ENCODE peak calls at places on chromosome X, in four cellular contexts. One of them, this sample, is unnamed.

GRCh38 chrX:65581661-65582339 is 47.2 kb upstream of the LAS1L start:
- DNase-seq in GM23248: peak; percentile 69
- DNase-seq in Karpas-422: peak; percentile 87
- DNase-seq in thoracic aorta: no peak
- DNase-seq in this sample: peak; percentile 51

GRCh38 chrX:44312421-44312820 is 31.1 kb downstream of the EFHC2 start:
- DNase-seq in GM23248: no peak
- DNase-seq in Karpas-422: no peak
- DNase-seq in thoracic aorta: no peak
- DNase-seq in this sample: no peak

GRCh38 chrX:125778256-125778655 is 387.8 kb downstream of the DCAF12L2 start:
- DNase-seq in GM23248: no peak
- DNase-seq in Karpas-422: no peak
- DNase-seq in thoracic aorta: no peak
- DNase-seq in this sample: no peak

GRCh38 chrX:113982766-113983165 is 601.1 kb upstream of the HTR2C start:
- DNase-seq in GM23248: no peak
- DNase-seq in Karpas-422: no peak
- DNase-seq in thoracic aorta: no peak
- DNase-seq in this sample: no peak

GRCh38 chrX:114165537-114165936 is 418.3 kb upstream of the HTR2C start:
- DNase-seq in GM23248: no peak
- DNase-seq in Karpas-422: no peak
- DNase-seq in thoracic aorta: no peak
- DNase-seq in this sample: no peak

GRCh38 chrX:85506871-85507270 is 127.4 kb upstream of the POF1B start:
- DNase-seq in GM23248: no peak
- DNase-seq in Karpas-422: no peak
- DNase-seq in thoracic aorta: no peak
- DNase-seq in this sample: no peak

GRCh38 chrX:129695937-129696336 is 41.2 kb upstream of the APLN start:
- DNase-seq in GM23248: no peak
- DNase-seq in Karpas-422: no peak
- DNase-seq in thoracic aorta: no peak
- DNase-seq in this sample: no peak

GRCh38 chrX:147846676-147847075 is 65.0 kb upstream of the FMR1 start:
- DNase-seq in GM23248: no peak
- DNase-seq in Karpas-422: no peak
- DNase-seq in thoracic aorta: no peak
- DNase-seq in this sample: no peak

GRCh38 chrX:36973575-36973974 is 34.6 kb upstream of the FAM47C start:
- DNase-seq in GM23248: no peak
- DNase-seq in Karpas-422: no peak
- DNase-seq in thoracic aorta: no peak
- DNase-seq in this sample: no peak

GRCh38 chrX:7927259-7928167 is at the start of gene PNPLA4:
- DNase-seq in GM23248: peak; percentile 68
- DNase-seq in Karpas-422: peak; percentile 98
- DNase-seq in thoracic aorta: peak; percentile 10
- DNase-seq in this sample: peak; percentile 45

GRCh38 chrX:8653956-8654355 is 78.0 kb downstream of the ANOS1 start:
- DNase-seq in GM23248: no peak
- DNase-seq in Karpas-422: no peak
- DNase-seq in thoracic aorta: no peak
- DNase-seq in this sample: no peak

GRCh38 chrX:45750639-45751038 is 550.0 kb upstream of the DIPK2B start:
- DNase-seq in GM23248: peak; percentile 6
- DNase-seq in Karpas-422: no peak
- DNase-seq in thoracic aorta: no peak
- DNase-seq in this sample: no peak

GRCh38 chrX:9149831-9150230 is 115.9 kb upstream of the FAM9B start:
- DNase-seq in GM23248: peak; percentile 35
- DNase-seq in Karpas-422: no peak
- DNase-seq in thoracic aorta: no peak
- DNase-seq in this sample: no peak

GRCh38 chrX:44447214-44447613 is 95.4 kb downstream of the FUNDC1 start:
- DNase-seq in GM23248: no peak
- DNase-seq in Karpas-422: no peak
- DNase-seq in thoracic aorta: no peak
- DNase-seq in this sample: no peak

DNA sequence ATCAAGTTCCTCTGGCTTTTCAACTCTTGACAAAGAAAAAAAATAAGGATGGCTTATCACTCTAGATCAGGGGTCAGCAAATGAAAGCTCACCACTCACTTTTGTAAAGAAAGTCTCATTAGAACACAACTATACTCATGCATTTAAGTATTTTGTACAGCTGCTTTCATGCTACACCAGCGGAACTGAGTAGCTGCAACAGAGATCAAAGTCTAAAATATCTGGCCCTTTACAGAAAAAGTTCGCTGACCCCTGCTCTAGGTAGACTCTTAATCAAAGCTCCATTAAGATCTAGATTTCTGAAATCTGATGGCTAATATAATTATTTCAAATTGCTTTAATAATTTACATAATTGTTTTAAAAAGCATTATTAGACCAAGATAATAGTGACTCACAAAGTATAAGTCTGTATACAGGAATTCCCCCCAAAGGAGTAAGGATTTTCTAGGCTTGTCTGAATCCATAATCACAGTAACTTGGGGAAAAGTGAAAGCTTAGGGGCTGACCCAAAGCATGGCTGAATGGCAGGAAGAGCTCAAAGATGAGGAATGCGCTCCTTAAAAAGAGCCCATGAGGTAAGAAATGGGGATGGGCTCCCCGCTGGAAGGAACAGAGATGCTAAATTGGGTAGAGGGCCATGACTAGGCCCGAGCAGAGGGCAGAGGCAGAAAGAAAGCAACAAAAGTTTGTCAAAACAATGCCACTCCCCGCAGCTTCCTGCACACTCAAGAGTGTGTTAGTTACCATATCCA is 140.3 kb downstream of the SH3KBP1 start:
- DNase-seq in GM23248: no peak
- DNase-seq in Karpas-422: no peak
- DNase-seq in thoracic aorta: no peak
- DNase-seq in this sample: no peak
- H3K4me3 ChIP-seq in GM23248: no peak overlapping the region
- H3K4me3 ChIP-seq in Karpas-422: no peak overlapping the region
- H3K4me3 ChIP-seq in thoracic aorta: no peak overlapping the region
- H3K4me3 ChIP-seq in this sample: no peak overlapping the region

DNA sequence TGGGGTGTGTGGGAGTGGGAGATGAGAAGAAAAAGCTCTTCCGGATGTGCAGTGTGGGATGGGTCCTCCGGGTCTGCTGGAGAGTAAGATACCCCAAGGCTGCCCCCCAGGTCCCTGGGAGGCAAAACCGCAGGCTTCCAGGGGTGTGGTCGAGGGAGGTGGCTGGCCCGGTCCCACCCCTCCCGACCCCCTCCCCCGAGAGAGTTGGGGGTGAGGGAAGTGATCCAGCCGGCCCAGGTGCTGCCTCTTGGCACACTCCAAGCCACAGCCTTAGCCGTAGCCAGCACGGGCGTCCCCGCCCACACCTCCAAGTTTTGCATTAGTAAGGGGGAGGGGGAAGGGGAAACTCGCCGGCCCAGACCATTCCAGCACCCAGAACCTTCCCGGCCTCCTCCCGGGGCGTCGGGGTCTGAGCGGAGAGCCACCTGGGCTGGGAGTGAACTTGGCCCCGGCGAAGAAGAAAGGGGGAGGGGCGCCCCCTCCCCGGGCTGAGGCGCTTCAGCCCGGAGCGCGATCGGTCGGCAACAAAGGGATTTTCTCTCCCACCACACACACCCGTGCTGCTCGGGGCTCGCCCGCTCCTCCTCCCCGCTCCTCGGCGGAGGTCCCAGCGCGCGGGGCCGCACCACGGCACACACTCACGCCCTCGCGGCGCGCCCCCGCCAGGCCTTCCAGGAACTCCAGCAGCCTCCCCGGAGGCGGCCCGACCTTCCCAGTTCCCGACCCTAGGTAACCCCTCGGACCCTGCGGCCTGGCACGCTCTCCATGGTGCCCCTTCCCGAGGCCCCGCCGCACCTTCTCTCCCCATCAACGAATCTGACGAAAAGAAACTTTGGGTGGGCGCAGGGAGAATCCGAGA is 14.4 kb downstream of the BCOR start:
- DNase-seq in GM23248: peak; percentile 45
- DNase-seq in Karpas-422: peak; percentile 52
- DNase-seq in thoracic aorta: no peak
- DNase-seq in this sample: no peak
- H3K4me1 ChIP-seq in GM23248: peaks cover 7% of the 10 kb centered on the region
- H3K4me1 ChIP-seq in Karpas-422: peaks cover 56% of the 10 kb centered on the region
- H3K4me1 ChIP-seq in thoracic aorta: peaks cover 17% of the 10 kb centered on the region
- H3K4me1 ChIP-seq in this sample: peaks cover 22% of the 10 kb centered on the region

GRCh38 chrX:153935326-153935851 is 552 bp upstream of the NAA10 start:
- DNase-seq in GM23248: no peak
- DNase-seq in Karpas-422: no peak
- DNase-seq in thoracic aorta: no peak
- DNase-seq in this sample: no peak
- H3K4me3 ChIP-seq in GM23248: peak overlapping the region; percentile 42
- H3K4me3 ChIP-seq in Karpas-422: peak overlapping the region; percentile 75
- H3K4me3 ChIP-seq in thoracic aorta: peak overlapping the region; percentile 77
- H3K4me3 ChIP-seq in this sample: peak overlapping the region; percentile 66

DNA sequence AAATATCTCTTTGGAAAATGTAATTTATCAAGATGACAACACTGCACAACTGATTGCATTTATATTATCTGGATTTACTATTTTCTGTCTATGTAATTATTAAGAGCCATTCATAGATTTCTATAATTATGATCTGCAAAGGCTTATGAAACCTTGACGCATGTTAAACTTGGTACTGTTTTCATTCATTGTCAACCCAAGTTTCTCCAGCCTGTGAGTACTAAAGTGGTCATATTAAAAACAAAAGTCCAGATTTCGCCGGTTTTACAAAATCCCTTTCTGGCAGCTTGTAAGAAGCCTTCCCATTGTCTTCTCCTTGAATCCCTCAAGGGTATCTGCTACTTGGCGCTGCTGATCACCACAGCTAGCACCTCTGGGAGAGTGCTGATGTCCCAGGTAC is 19.7 kb upstream of the GRPR start:
- DNase-seq in GM23248: no peak
- DNase-seq in Karpas-422: no peak
- DNase-seq in thoracic aorta: no peak
- DNase-seq in this sample: no peak
- H3K4me1 ChIP-seq in GM23248: no peaks in the 10 kb centered on the region
- H3K4me1 ChIP-seq in Karpas-422: peaks cover 50% of the 10 kb centered on the region
- H3K4me1 ChIP-seq in thoracic aorta: no peaks in the 10 kb centered on the region
- H3K4me1 ChIP-seq in this sample: no peaks in the 10 kb centered on the region

DNA sequence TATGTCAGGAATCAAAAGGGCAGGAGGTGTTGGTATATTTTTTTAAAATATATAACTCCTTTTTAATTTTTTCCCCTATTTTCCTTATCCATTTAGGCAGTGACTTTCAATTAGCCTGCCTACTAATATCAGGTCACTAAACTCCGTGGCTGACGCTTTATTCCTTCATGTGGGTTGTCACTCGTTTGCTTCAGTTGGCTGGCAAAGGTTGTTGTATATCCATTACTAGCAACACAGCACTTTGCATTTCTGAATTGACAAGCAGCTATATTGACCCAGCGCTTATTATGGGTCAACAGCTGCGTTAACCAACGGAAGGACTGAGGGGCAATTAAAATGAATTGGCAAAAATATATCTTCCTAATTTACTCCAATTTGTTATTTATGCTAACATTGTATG is 87.7 kb downstream of the ARX start:
- DNase-seq in GM23248: no peak
- DNase-seq in Karpas-422: no peak
- DNase-seq in thoracic aorta: no peak
- DNase-seq in this sample: no peak
- H3K4me3 ChIP-seq in GM23248: no peak overlapping the region
- H3K4me3 ChIP-seq in Karpas-422: no peak overlapping the region
- H3K4me3 ChIP-seq in thoracic aorta: no peak overlapping the region
- H3K4me3 ChIP-seq in this sample: no peak overlapping the region

DNA sequence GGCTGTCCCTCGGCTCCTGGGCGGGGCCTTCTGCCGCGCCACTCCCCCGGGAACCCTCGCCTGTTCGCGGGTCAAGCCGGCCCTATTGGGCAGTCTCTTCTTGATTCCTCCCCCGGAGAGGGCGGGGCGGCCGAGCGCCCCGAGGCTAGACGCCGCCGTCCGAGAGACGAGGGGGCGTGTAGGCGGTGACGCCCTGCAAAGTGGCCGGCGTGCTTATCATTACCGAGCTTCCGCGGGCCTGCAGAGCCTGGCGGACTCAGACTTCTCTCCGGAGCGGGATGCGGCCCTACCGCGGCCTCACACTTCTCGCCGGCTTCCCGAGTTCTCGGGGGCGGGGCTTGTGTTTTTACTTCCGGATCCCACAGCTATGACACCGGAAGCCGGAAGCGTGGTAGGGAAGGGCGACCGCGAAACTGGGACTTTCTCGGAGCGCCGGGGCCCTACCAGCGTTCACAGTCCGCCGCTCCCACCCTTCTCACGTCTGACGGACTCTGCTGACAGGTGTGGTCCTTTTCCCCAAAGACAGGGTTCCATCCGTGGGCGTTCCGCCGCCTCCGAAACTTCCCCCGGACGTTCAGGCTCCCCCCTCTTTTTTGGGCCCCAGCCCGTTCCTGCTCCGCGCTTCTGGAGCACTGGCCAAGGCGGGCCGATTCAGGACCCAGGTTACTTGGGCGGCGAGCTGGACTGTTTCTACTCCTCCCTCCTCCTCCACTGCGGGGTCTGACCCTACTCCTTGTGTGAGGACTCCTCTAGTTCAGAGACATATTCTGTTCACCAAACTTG is at the start of gene IKBKG:
- DNase-seq in GM23248: peak; percentile 92
- DNase-seq in Karpas-422: peak; percentile 94
- DNase-seq in thoracic aorta: peak; percentile 57
- DNase-seq in this sample: peak; percentile 94
- H3K4me1 ChIP-seq in GM23248: peaks cover 9% of the 10 kb centered on the region
- H3K4me1 ChIP-seq in Karpas-422: peaks cover 24% of the 10 kb centered on the region
- H3K4me1 ChIP-seq in thoracic aorta: peaks cover 5% of the 10 kb centered on the region
- H3K4me1 ChIP-seq in this sample: peaks cover 12% of the 10 kb centered on the region

DNA sequence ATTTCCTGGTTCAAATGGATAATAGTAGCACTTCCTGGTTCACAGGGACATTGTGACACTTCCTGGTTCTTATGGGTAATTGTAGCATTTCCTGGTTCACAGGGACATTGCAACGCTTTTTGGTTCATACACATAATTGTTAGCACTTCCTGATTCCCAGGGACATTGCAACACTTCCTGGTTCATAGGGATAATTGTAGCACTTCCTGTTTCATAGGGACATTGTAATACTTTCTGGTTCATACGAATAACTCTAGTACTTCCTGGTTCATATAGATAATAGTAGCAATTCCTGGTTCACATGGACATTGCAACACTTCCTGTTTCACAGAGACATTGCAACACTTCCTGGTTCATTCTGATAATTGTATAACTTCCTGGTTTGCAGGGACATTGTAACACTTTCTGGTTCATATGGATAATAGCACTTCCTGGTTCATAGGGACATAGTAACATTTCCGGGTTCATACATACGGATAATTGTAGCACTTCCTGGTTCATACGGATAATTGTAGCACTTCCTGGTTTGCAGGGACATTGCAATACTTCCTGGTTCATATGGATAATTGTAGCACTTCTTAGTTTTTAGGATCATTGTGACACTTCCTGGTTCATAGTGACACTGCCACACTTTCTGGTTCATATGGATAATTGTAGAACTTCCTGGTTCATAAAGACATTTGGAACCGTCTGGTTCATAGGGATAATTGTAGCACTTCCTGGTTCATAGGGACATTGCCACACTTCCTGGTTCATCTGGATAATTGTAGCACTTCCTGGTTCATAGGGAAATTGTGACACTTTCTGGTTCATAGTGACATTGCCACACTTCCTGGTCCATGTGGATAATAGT is 61.6 kb upstream of the CD99 start:
- DNase-seq in GM23248: no peak
- DNase-seq in Karpas-422: peak; percentile 87
- DNase-seq in thoracic aorta: no peak
- DNase-seq in this sample: no peak
- H3K4me3 ChIP-seq in GM23248: no peak overlapping the region
- H3K4me3 ChIP-seq in Karpas-422: peak overlapping the region; percentile 44
- H3K4me3 ChIP-seq in thoracic aorta: no peak overlapping the region
- H3K4me3 ChIP-seq in this sample: no peak overlapping the region